ENCODE peak calls at places on chromosomes 7 and 10, in six cellular contexts. N, R, J, K, Q and D are unnamed samples.

GRCh38 chr10:11285171-11285570 is 267.5 kb downstream of the CELF2 start:
- DNase-seq in N (no peak), J (no peak), K (no peak), Q (no peak), R (no peak), D (no peak)

GRCh38 chr7:105261689-105262088 is 127.0 kb downstream of the SRPK2 start:
- DNase-seq in N (peak), K (no peak), J (peak), Q (no peak), R (no peak), D (no peak)

GRCh38 chr7:85681241-85681640 is 494.4 kb upstream of the SEMA3D start:
- DNase-seq in Q (no peak), J (no peak), N (no peak), K (no peak), R (no peak), D (no peak)

GRCh38 chr7:50534690-50535290 is 30.4 kb downstream of the DDC start:
- DNase-seq in K (peak), N (peak), J (no peak), R (no peak), Q (peak), D (no peak)

GRCh38 chr7:96910484-96910883 is 94.9 kb upstream of the DLX6 start:
- DNase-seq in N (peak), J (no peak), R (no peak), Q (no peak), K (peak), D (no peak)

GRCh38 chr7:70343519-70343918 is 745.2 kb downstream of the AUTS2 start:
- DNase-seq in J (no peak), R (no peak), N (no peak), Q (no peak), K (no peak), D (no peak)

GRCh38 chr10:132113766-132114365 is 48.1 kb downstream of the JAKMIP3 start:
- DNase-seq in N (no peak), R (no peak), J (no peak), Q (no peak), K (no peak), D (no peak)

GRCh38 chr10:102669206-102670064 is 25.2 kb downstream of the TRIM8 start:
- DNase-seq in J (no peak), Q (peak), K (peak), R (peak), N (peak), D (no peak)

GRCh38 chr10:77613476-77614130 is 24.0 kb downstream of the KCNMA1 start:
- DNase-seq in R (no peak), J (no peak), N (peak), K (no peak), Q (peak), D (no peak)

GRCh38 chr7:157558516-157558874 is 221.7 kb downstream of the DNAJB6 start:
- DNase-seq in Q (no peak), K (no peak), R (no peak), J (no peak), N (no peak), D (no peak)

GRCh38 chr10:107740962-107741690 is 576.6 kb upstream of the SORCS1 start:
- DNase-seq in J (no peak), N (peak), K (peak), R (no peak), Q (peak), D (no peak)

GRCh38 chr10:108544500-108545120 is 1378.7 kb downstream of the XPNPEP1 start:
- DNase-seq in R (no peak), N (peak), K (peak), J (peak), Q (peak), D (peak)

GRCh38 chr10:17348111-17349008 is 106.0 kb downstream of the ST8SIA6 start:
- DNase-seq in N (peak), J (no peak), Q (no peak), K (peak), R (no peak), D (no peak)

GRCh38 chr7:65269150-65269856 is 104.4 kb upstream of the ZNF92 start:
- DNase-seq in J (peak), K (peak), Q (peak), N (peak), R (no peak), D (no peak)

GRCh38 chr10:43233601-43234430 is 33.0 kb downstream of the RASGEF1A start:
- DNase-seq in J (no peak), R (no peak), Q (no peak), N (no peak), K (no peak), D (no peak)

GRCh38 chr10:3494131-3494878 is 290.7 kb downstream of the KLF6 start:
- DNase-seq in K (no peak), J (no peak), N (no peak), Q (no peak), R (no peak), D (no peak)

GRCh38 chr10:32957341-32958084 is 517 bp downstream of the ITGB1 start:
- DNase-seq in N (no peak), K (peak), J (no peak), R (peak), Q (no peak), D (peak)

GRCh38 chr10:79381804-79382221 is 34.5 kb downstream of the PPIF start:
- DNase-seq in J (no peak), R (no peak), K (peak), Q (no peak), N (no peak), D (no peak)

GRCh38 chr7:129958643-129959479 is 6.1 kb upstream of the UBE2H start:
- DNase-seq in Q (peak), J (no peak), K (peak), N (peak), R (no peak), D (no peak)

GRCh38 chr7:140901946-140902304 is 22.8 kb downstream of the BRAF start:
- DNase-seq in Q (no peak), N (no peak), K (no peak), R (no peak), J (no peak), D (no peak)

GRCh38 chr7:38584443-38585210 is 46.5 kb downstream of the AMPH start:
- DNase-seq in K (peak), N (peak), Q (no peak), R (no peak), J (no peak), D (no peak)

GRCh38 chr7:47967708-47968107 is 11.7 kb downstream of the HUS1 start:
- DNase-seq in R (no peak), J (no peak), N (no peak), Q (no peak), K (no peak), D (no peak)

GRCh38 chr7:8638076-8638475 is 204.7 kb downstream of the NXPH1 start:
- DNase-seq in J (peak), Q (no peak), N (no peak), R (no peak), K (no peak), D (no peak)

GRCh38 chr7:53418834-53419482 is 383.5 kb downstream of the POM121L12 start:
- DNase-seq in J (no peak), R (no peak), K (no peak), N (no peak), Q (no peak), D (no peak)

GRCh38 chr7:3043544-3044395 is at the start of gene CARD11:
- DNase-seq in R (peak), J (no peak), N (no peak), K (no peak), Q (peak), D (peak)

GRCh38 chr7:133633055-133633454 is 380.2 kb downstream of the EXOC4 start:
- DNase-seq in R (no peak), K (peak), N (peak), J (no peak), Q (no peak), D (no peak)

GRCh38 chr7:43647314-43647691 is 64.4 kb downstream of the STK17A start:
- DNase-seq in R (no peak), K (peak), N (no peak), Q (no peak), J (peak), D (no peak)

GRCh38 chr10:12656518-12657142 is 307.3 kb downstream of the CAMK1D start:
- DNase-seq in Q (peak), K (peak), R (peak), J (peak), N (peak), D (no peak)

GRCh38 chr7:25382175-25382574 is 153.9 kb upstream of the NPVF start:
- DNase-seq in N (no peak), J (no peak), R (no peak), Q (no peak), K (no peak), D (no peak)

GRCh38 chr10:129417164-129417563 is 49.9 kb upstream of the MGMT start:
- DNase-seq in K (peak), Q (no peak), J (no peak), R (no peak), N (no peak), D (no peak)

GRCh38 chr10:30437039-30437781 is 3.2 kb downstream of the MAP3K8 start:
- DNase-seq in R (peak), Q (peak), K (peak), J (no peak), N (peak), D (peak)

GRCh38 chr10:124604214-124605000 is 139.8 kb downstream of the FAM53B start:
- DNase-seq in N (no peak), R (no peak), J (no peak), K (no peak), Q (no peak), D (no peak)

GRCh38 chr10:96588601-96589419 is 2.0 kb upstream of the TM9SF3 start:
- DNase-seq in J (no peak), R (no peak), Q (no peak), N (peak), K (no peak), D (no peak)

GRCh38 chr10:117112220-117112619 is 25.9 kb downstream of the VAX1 start:
- DNase-seq in Q (peak), J (no peak), K (no peak), R (no peak), N (no peak), D (no peak)

GRCh38 chr10:3249292-3249889 is 76.8 kb upstream of the PITRM1 start:
- DNase-seq in R (no peak), K (no peak), Q (no peak), J (no peak), N (no peak), D (no peak)

GRCh38 chr10:52677087-52677486 is 95.5 kb downstream of the MBL2 start:
- DNase-seq in Q (no peak), N (no peak), K (no peak), R (no peak), J (no peak), D (no peak)

GRCh38 chr10:59774451-59774850 is 21.2 kb upstream of the MRLN start:
- DNase-seq in J (no peak), N (no peak), K (no peak), R (no peak), Q (no peak), D (no peak)